ENCODE peak calls at places on chromosomes 7 and 10, in eight cellular contexts. P is SK-N-SH, N is A549, R is HL-60, U is K562, E is HepG2, F is GM12878, S is HCT116. Q is an unnamed sample.

GRCh38 chr10:13741438-13741837 is 154.7 kb downstream of the PRPF18 start:
- DNase-seq in P (no peak), N (no peak), R (no peak), U (no peak), E (no peak), F (no peak), S (no peak), Q (peak; percentile 46)

GRCh38 chr7:123784263-123784662 is 35.5 kb upstream of the WASL start:
- DNase-seq in P (no peak), N (no peak), R (no peak), U (no peak), E (no peak), F (no peak), S (no peak), Q (no peak)

GRCh38 chr10:86872757-86873156 is 84.7 kb downstream of the MMRN2 start:
- DNase-seq in P (no peak), N (no peak), R (peak; percentile 48), U (no peak), E (no peak), F (no peak), S (no peak), Q (peak; percentile 50)

GRCh38 chr7:88243345-88243909 is 23.6 kb upstream of the SRI start:
- DNase-seq in P (peak; percentile 51), N (peak; percentile 56), R (peak; percentile 34), U (peak; percentile 45), E (peak; percentile 21), F (peak; percentile 7), S (peak; percentile 60), Q (peak; percentile 78)

GRCh38 chr7:125661006-125661405 is 731.4 kb upstream of the POT1 start:
- DNase-seq in P (no peak), N (no peak), R (peak; percentile 46), U (no peak), E (no peak), F (no peak), S (no peak), Q (no peak)

GRCh38 chr7:35437619-35438275 is 183.8 kb upstream of the TBX20 start:
- DNase-seq in P (no peak), N (no peak), R (no peak), U (no peak), E (no peak), F (no peak), S (no peak), Q (no peak)

GRCh38 chr10:130045091-130045652 is 65.5 kb downstream of the C10orf143 start:
- DNase-seq in P (no peak), N (peak; percentile 44), R (no peak), U (peak; percentile 9), E (no peak), F (no peak), S (peak; percentile 18), Q (peak; percentile 80)

GRCh38 chr7:16587785-16588184 is 57.8 kb downstream of the ANKMY2 start:
- DNase-seq in P (no peak), N (no peak), R (no peak), U (no peak), E (no peak), F (no peak), S (no peak), Q (no peak)

GRCh38 chr10:108388716-108389115 is 1224.2 kb upstream of the SORCS1 start:
- DNase-seq in P (no peak), N (no peak), R (no peak), U (no peak), E (no peak), F (no peak), S (no peak), Q (no peak)

GRCh38 chr10:5628798-5629788 is 37.3 kb downstream of the ASB13 start:
- DNase-seq in P (no peak), N (no peak), R (no peak), U (no peak), E (no peak), F (no peak), S (no peak), Q (no peak)

GRCh38 chr7:31373337-31374289 is 33.1 kb upstream of the NEUROD6 start:
- DNase-seq in P (peak; percentile 52), N (peak; percentile 78), R (peak; percentile 39), U (peak; percentile 59), E (peak; percentile 34), F (no peak), S (peak; percentile 51), Q (peak; percentile 88)
- TF ChIP-seq CTCF in P (peak; percentile 77), N (peak; percentile 91), R (peak; percentile 72), U (peak; percentile 74), E (peak; percentile 64), F (peak; percentile 71), S (peak; percentile 72), Q (peak; percentile 74)

GRCh38 chr10:100909506-100910260 is 3.1 kb upstream of the SLF2 start:
- DNase-seq in P (no peak), N (no peak), R (no peak), U (peak; percentile 27), E (no peak), F (no peak), S (no peak), Q (no peak)

GRCh38 chr10:100911472-100911871 is 1.3 kb upstream of the SLF2 start:
- DNase-seq in P (no peak), N (no peak), R (no peak), U (no peak), E (no peak), F (no peak), S (no peak), Q (no peak)

GRCh38 chr10:100913470-100913865 is 705 bp downstream of the SLF2 start:
- DNase-seq in P (no peak), N (no peak), R (no peak), U (no peak), E (no peak), F (no peak), S (no peak), Q (no peak)

GRCh38 chr10:100912609-100913469 is at the start of gene SLF2:
- DNase-seq in P (peak; percentile 99), N (peak; percentile 99), R (peak; percentile 99), U (peak; percentile 97), E (peak; percentile 97), F (peak; percentile 96), S (peak; percentile 98), Q (peak; percentile 99)

DNA sequence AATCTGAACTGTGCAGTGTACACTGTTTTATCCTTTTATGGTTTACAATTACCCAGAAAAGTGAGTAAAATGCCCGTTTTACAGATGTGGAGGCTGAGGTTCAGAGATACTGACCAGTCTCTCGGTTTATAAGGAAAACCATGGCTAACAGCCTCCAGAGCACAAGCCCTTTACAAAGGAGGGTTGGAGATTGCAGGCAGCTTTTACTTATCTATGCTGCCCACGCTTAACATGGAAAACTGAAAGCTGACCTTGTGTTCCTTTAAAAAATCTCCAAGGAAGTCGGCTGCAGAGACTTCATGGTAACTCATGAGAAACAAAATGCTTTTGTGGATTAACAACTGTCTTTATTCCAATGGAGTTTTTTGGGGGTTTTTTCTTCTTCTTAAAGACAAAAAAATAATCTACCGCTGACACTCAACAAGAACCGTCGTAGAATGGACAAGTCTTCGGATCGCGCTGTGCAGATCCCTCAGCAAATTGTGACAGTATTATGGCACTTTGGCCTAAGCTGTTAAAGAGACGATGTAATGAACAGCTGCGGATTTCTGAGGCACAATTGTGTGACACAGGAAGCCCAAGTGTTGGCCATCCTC is 652 bp upstream of the SLF2 start:
- DNase-seq in P (no peak), N (no peak), R (no peak), U (peak; percentile 64), E (no peak), F (no peak), S (no peak), Q (no peak)
- TF ChIP-seq REST in P (no peak), N (no peak), R (no peak), U (no peak), E (no peak), F (no peak), S (no peak), Q (no peak)

DNA sequence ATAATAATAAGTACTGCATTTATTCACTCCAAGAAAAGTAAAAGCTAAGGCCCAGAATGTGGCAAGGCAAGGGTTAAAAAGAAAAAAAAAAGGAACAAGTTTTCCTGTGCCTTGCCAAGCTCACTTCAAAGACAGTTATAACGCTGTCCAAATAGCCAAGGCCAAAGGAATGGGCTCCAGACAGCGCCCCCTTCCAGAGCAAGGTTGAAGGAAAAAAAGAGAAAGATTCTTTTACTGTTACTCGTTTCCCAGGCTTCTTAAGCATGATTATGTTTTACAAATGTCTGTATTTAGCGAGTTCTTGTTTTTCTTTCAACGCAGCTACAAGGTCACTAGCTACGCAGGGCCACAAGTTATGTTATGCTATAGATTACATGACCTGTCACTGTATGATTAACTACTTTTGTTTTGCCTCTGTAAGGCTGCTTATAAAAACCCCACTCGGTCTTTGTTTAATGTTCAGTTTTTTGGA is 9.1 kb upstream of the EIF4H start:
- DNase-seq in P (no peak), N (peak; percentile 48), R (no peak), U (peak; percentile 73), E (no peak), F (no peak), S (no peak), Q (peak; percentile 80)
- TF ChIP-seq CTCF in P (peak; percentile 80), N (peak; percentile 38), R (no peak), U (peak; percentile 58), E (peak; percentile 52), F (no peak), S (peak; percentile 58), Q (peak; percentile 81)

GRCh38 chr7:151088019-151088855 is 2.0 kb downstream of the AGAP3 start:
- DNase-seq in P (no peak), N (no peak), R (peak; percentile 22), U (peak; percentile 58), E (no peak), F (no peak), S (no peak), Q (peak; percentile 53)

GRCh38 chr7:151091431-151091830 is 5.2 kb downstream of the AGAP3 start:
- DNase-seq in P (no peak), N (peak; percentile 56), R (peak; percentile 39), U (peak; percentile 89), E (no peak), F (no peak), S (no peak), Q (peak; percentile 84)

GRCh38 chr7:151091003-151091402 is 4.7 kb downstream of the AGAP3 start:
- DNase-seq in P (no peak), N (no peak), R (no peak), U (no peak), E (no peak), F (no peak), S (no peak), Q (no peak)

GRCh38 chr7:151088856-151089699 is 2.8 kb downstream of the AGAP3 start:
- DNase-seq in P (no peak), N (no peak), R (peak; percentile 71), U (no peak), E (peak; percentile 73), F (no peak), S (no peak), Q (peak; percentile 61)

DNA sequence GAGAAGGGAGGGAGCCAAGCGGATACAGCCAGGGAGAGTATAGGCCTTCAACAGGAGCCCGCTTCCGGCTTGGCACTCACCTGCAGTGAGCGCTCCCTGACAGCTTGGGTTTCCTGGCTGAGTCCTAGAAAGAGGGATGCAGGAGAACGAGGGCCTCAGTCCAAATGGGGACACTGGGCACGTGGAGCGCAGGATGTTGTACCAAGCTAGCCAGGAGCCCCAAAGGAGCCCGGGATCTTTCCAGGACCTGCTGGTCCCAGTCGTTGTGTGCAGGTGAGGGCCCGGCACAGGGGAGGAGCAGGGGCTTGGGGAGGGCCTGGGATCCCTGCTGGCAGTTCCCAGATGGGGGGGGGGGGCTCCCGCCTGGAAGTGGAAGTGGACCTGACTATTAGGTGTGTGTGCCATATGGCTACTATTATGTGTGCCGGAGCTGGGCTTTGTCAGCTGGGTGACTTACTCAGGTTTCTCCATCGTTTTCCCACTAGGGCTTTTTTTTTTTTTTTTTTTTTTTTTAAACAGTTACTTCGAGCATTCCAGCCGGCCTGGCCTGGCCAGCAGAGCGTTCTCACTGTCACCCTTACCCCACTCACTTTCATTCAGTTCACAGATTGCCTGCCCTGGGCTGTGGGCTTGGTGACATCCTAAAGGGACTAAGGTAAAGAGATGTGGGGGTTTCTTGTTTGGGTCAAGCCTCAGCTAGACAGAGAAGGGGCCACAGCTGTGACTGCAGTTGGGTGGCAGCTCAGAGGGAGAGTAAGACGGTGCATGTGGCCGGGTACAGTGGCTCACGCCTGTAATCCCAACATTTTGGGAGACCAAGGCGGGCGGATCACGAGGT is 3.8 kb downstream of the AGAP3 start:
- DNase-seq in P (no peak), N (no peak), R (no peak), U (no peak), E (no peak), F (no peak), S (no peak), Q (no peak)
- TF ChIP-seq REST in P (no peak), N (no peak), R (no peak), U (no peak), E (no peak), F (no peak), S (no peak), Q (no peak)